ENCODE peak calls at places on chromosome 4, in seven cellular contexts. P is fibroblast of pulmonary artery, G is foreskin fibroblast, Q is fibroblast of mammary gland, E is cardiac fibroblast, J is epithelial cell of esophagus, K is brain microvascular endothelial cell. V is an unnamed sample.

GRCh38 chr4:52712172-52712990 is 38.8 kb downstream of the ERVMER34-1 start:
- DNase-seq in P (peak), G (peak), Q (peak), E (peak), J (peak), K (peak), V (peak)

GRCh38 chr4:55866973-55867574 is 13.6 kb downstream of the EXOC1 start:
- DNase-seq in P (peak), G (peak), Q (peak), E (peak), J (peak), K (peak), V (peak)

GRCh38 chr4:102139132-102139573 is 206.1 kb downstream of the SLC39A8 start:
- DNase-seq in P (peak), G (no peak), Q (peak), E (peak), J (peak), K (peak), V (peak)

GRCh38 chr4:77921701-77922100 is 59.1 kb downstream of the MRPL1 start:
- DNase-seq in P (peak), G (peak), Q (peak), E (peak), J (peak), K (peak), V (peak)

GRCh38 chr4:780730-781492 is 45.0 kb downstream of the CPLX1 start:
- DNase-seq in P (no peak), G (no peak), Q (no peak), E (no peak), J (no peak), K (no peak), V (no peak)

GRCh38 chr4:27007507-27007906 is 146.9 kb downstream of the STIM2 start:
- DNase-seq in P (peak), G (peak), Q (peak), E (peak), J (no peak), K (no peak), V (no peak)

GRCh38 chr4:45100936-45101818 is 374.8 kb upstream of the GNPDA2 start:
- DNase-seq in P (no peak), G (no peak), Q (no peak), E (no peak), J (no peak), K (no peak), V (peak)

GRCh38 chr4:169852481-169852880 is 94.7 kb upstream of the HPF1 start:
- DNase-seq in P (no peak), G (no peak), Q (no peak), E (no peak), J (no peak), K (no peak), V (no peak)

GRCh38 chr4:128288689-128289106 is 1.1 kb upstream of the PGRMC2 start:
- DNase-seq in P (peak), G (no peak), Q (peak), E (peak), J (peak), K (peak), V (no peak)

GRCh38 chr4:128163177-128164117 is 102.3 kb downstream of the LARP1B start:
- DNase-seq in P (peak), G (peak), Q (peak), E (peak), J (peak), K (no peak), V (peak)

GRCh38 chr4:1505511-1506451 is 99.5 kb upstream of the NKX1-1 start:
- DNase-seq in P (no peak), G (no peak), Q (no peak), E (no peak), J (no peak), K (no peak), V (no peak)

GRCh38 chr4:163335384-163335783 is 3.0 kb upstream of the NPY1R start:
- DNase-seq in P (no peak), G (no peak), Q (no peak), E (no peak), J (no peak), K (no peak), V (no peak)

GRCh38 chr4:6242271-6243029 is 27.2 kb upstream of the WFS1 start:
- DNase-seq in P (no peak), G (no peak), Q (no peak), E (no peak), J (no peak), K (no peak), V (no peak)

GRCh38 chr4:128980816-128981326 is 112.5 kb downstream of the SCLT1 start:
- DNase-seq in P (no peak), G (no peak), Q (no peak), E (no peak), J (no peak), K (no peak), V (no peak)

GRCh38 chr4:138460477-138460876 is 218.3 kb upstream of the SLC7A11 start:
- DNase-seq in P (no peak), G (no peak), Q (no peak), E (no peak), J (no peak), K (no peak), V (no peak)

GRCh38 chr4:142563682-142564291 is 282.3 kb downstream of the INPP4B start:
- DNase-seq in P (peak), G (no peak), Q (peak), E (peak), J (peak), K (peak), V (no peak)

GRCh38 chr4:73870260-73870659 is 1.1 kb downstream of the CXCL1 start:
- DNase-seq in P (peak), G (no peak), Q (peak), E (peak), J (peak), K (no peak), V (no peak)

GRCh38 chr4:186658657-186659056 is 65.0 kb downstream of the FAT1 start:
- DNase-seq in P (no peak), G (no peak), Q (no peak), E (no peak), J (no peak), K (no peak), V (no peak)

GRCh38 chr4:93749351-93749761 is 79.2 kb upstream of the ATOH1 start:
- DNase-seq in P (no peak), G (no peak), Q (no peak), E (no peak), J (no peak), K (no peak), V (no peak)
- H3K4me3 ChIP-seq in P (no peak), G (no peak), Q (no peak), E (no peak), J (no peak), K (no peak), V (no peak)

GRCh38 chr4:8641256-8641655 is 48.7 kb downstream of the CPZ start:
- DNase-seq in P (no peak), G (no peak), Q (no peak), E (no peak), J (no peak), K (no peak), V (no peak)
- TF ChIP-seq CTCF in P (no peak), G (no peak), Q (no peak), E (no peak), J (no peak), K (no peak), V (no peak)

GRCh38 chr4:3043272-3044020 is 30.9 kb downstream of the HTT-AS start:
- DNase-seq in P (no peak), G (no peak), Q (no peak), E (no peak), J (no peak), K (no peak), V (no peak)

GRCh38 chr4:3039706-3040366 is 34.5 kb downstream of the HTT-AS start:
- DNase-seq in P (no peak), G (no peak), Q (no peak), E (no peak), J (no peak), K (no peak), V (no peak)

GRCh38 chr4:3040447-3041191 is 33.7 kb downstream of the HTT-AS start:
- DNase-seq in P (no peak), G (no peak), Q (no peak), E (no peak), J (no peak), K (no peak), V (no peak)

GRCh38 chr4:3041192-3042142 is 32.9 kb downstream of the HTT-AS start:
- DNase-seq in P (no peak), G (peak), Q (peak), E (peak), J (peak), K (peak), V (no peak)

GRCh38 chr4:3042226-3042625 is 32.1 kb downstream of the HTT-AS start:
- DNase-seq in P (no peak), G (no peak), Q (no peak), E (no peak), J (no peak), K (no peak), V (no peak)
- H3K4me3 ChIP-seq in P (no peak), G (peak), Q (peak), E (no peak), J (no peak), K (peak), V (no peak)

DNA sequence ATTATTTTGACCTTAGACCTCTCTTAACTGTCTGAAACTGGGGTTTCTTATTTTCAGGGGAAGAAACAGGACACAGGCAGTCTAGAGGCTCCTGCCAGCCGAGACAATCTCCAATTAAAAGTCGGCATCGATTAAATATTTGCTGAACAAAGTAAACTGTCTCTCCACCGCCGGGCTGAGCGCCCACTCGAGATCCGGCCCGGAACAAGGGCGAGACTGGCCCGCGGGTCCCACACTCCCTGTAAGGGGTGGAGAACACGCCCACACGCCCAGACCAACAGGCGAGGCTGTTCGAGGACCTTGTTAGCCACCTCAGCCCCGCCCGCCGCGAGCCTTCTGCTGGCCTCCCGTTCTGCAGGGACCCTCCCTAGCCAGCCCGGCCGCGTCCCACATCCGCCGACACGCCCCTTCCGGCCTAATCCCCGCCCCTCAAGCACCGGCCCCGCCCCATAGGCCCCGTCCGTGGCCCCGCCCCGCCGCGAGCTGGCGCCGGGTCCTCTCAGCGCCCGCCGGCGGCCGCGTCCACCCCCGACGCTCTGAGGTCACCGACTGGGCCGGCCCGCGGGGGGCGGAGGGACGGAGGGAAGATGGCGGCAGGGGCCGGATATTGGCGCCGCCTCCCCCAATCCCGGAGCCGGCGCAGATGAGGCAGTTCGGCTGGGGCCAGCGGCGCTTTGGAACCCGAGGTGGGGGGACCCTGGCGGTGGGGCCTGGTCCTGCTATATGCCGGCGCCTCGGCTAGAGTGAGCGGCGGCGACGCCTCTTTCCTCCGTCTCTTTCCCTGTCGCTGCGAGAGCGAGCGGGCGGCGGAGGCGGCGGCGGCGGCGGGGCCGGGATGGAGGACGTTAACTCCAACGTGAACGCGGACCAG is at the start of gene SLAIN2:
- DNase-seq in P (peak), G (peak), Q (peak), E (peak), J (peak), K (peak), V (peak)
- TF ChIP-seq CTCF in P (peak), G (peak), Q (peak), E (peak), J (peak), K (peak), V (peak)

GRCh38 chr4:67886281-67886680 is 2.5 kb upstream of the TMPRSS11D start:
- DNase-seq in P (peak), G (no peak), Q (peak), E (peak), J (peak), K (peak), V (no peak)
- H3K4me3 ChIP-seq in P (no peak), G (no peak), Q (no peak), E (no peak), J (no peak), K (no peak), V (no peak)

GRCh38 chr4:147547314-147548056 is 66.6 kb downstream of the EDNRA start:
- DNase-seq in P (peak), G (peak), Q (peak), E (peak), J (peak), K (peak), V (peak)

GRCh38 chr4:147539959-147540358 is 59.1 kb downstream of the EDNRA start:
- DNase-seq in P (no peak), G (no peak), Q (no peak), E (no peak), J (no peak), K (no peak), V (no peak)

GRCh38 chr4:147542229-147542990 is 61.5 kb downstream of the EDNRA start:
- DNase-seq in P (no peak), G (no peak), Q (peak), E (no peak), J (peak), K (no peak), V (no peak)

GRCh38 chr4:147546341-147546740 is 65.4 kb downstream of the EDNRA start:
- DNase-seq in P (peak), G (peak), Q (peak), E (peak), J (peak), K (peak), V (peak)

DNA sequence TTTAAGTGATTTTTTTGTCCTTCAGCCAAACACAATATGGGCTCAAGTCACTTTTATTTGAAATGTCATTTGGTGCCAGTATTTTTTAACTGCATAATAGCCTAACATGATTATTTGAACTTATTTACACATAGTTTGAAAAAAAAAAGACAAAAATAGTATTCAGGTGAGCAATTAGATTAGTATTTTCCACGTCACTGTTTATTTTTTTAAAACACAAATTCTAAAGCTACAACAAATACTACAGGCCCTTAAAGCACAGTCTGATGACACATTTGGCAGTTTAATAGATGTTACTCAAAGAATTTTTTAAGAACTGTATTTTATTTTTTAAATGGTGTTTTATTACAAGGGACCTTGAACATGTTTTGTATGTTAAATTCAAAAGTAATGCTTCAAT is 62.1 kb downstream of the EDNRA start:
- DNase-seq in P (no peak), G (no peak), Q (peak), E (peak), J (peak), K (no peak), V (no peak)
- TF ChIP-seq CTCF in P (no peak), G (no peak), Q (no peak), E (no peak), J (no peak), K (no peak), V (no peak)

DNA sequence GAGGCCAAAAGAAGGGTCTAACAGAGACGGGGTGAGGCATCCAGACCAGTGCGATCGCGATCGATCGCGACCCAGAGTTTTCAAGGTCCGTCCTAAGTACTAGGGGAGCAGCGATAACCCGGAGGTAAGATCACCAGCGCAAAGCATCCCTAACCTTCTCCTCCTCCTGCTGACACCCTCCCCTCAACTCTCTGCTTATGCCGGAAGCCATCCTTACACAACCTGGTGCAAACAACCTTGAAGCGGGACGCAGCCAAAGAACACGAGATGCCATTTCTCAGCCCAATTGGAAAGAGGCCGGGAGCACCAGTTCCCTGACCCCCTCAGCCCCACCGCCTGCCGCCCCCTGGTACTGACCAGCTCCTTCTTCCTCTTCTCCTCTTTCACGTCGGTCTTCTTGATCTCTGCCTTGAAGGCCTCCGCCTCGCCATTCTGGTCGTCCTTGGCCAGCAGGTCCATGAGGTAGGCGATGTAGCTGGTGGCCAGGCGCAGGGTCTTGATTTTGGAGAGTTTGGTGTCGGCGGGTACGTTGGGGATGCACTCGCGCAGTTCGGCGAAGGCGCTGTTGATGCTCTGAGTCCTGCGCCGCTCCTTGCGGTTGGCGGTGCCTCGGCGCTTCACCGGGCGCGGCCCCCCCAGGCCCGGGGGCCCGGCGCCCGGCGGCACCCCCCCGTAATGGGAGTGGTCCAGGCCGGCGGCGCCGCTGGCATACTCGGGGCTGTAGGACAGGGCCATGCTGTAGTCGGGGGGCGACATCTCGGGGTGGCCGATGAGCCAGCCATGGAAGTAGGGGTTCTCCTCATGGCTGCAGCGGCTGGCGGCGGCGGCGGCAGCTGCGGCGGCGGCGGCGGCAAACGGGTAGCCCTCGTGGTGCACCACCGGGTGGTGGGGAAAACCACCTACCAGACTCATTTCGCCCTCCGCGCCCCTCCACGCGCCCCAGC is 1.4 kb downstream of the HAND2 start:
- DNase-seq in P (peak), G (no peak), Q (peak), E (peak), J (no peak), K (no peak), V (no peak)
- H3K4me3 ChIP-seq in P (peak), G (peak), Q (peak), E (peak), J (no peak), K (no peak), V (peak)

DNA sequence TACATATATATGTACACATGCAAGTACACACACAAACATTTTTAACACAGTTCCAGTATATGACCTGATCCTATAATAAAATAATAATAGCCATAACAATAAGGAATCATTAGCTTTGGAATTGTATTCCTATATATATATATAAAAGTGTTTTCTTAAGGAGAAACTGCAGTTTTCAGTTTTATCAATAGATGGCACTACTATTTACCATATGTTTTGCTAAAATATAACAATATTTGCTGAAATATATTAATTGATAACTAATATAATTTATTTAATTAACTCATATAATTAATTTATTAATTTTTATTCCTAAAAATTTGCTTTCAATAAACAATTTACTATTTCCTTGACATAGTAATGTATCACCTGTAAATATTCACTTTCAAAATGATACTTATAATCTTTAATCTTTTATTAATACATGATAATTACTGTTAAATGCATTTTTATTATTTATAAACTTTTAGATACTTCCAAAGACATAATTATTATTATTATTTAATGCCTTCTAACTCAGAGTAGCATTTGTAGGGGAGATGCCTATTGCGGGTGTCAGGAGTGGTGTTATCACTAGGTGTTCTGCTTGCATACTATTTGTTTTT is 599.5 kb downstream of the FSTL5 start:
- DNase-seq in P (peak), G (no peak), Q (peak), E (peak), J (peak), K (no peak), V (peak)
- TF ChIP-seq CTCF in P (peak), G (no peak), Q (peak), E (no peak), J (peak), K (peak), V (no peak)

GRCh38 chr4:104493071-104493831 is 1.4 kb downstream of the CXXC4 start:
- DNase-seq in P (no peak), G (no peak), Q (no peak), E (no peak), J (no peak), K (no peak), V (no peak)

GRCh38 chr4:104494822-104495559 is at the start of gene CXXC4:
- DNase-seq in P (peak), G (no peak), Q (peak), E (peak), J (peak), K (peak), V (peak)

GRCh38 chr4:104491826-104492771 is 2.6 kb downstream of the CXXC4 start:
- DNase-seq in P (peak), G (no peak), Q (no peak), E (no peak), J (peak), K (no peak), V (no peak)

GRCh38 chr4:104491396-104491821 is 3.3 kb downstream of the CXXC4 start:
- DNase-seq in P (peak), G (no peak), Q (peak), E (peak), J (peak), K (no peak), V (no peak)

DNA sequence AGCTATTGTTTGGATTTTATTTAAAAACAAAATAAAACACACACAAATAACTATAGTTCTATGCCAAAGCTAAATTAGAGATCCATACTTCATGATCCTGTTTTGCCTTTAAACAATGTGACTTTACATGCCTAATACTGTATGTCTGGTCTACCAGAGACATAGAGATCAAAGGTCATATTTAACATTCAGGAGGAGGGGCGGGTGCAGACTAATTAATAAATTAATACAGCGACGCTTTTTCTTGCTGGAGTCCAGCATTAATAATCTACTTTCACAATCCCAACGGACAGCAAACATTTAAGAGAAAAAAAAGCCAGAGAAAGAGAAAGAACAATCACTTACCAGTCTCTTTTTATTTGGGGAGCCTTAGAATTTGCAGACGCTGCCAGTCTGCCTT is 533 bp downstream of the CXXC4 start:
- DNase-seq in P (peak), G (no peak), Q (no peak), E (no peak), J (no peak), K (no peak), V (no peak)
- H3K4me3 ChIP-seq in P (peak), G (no peak), Q (no peak), E (peak), J (peak), K (peak), V (peak)

V was measured in astrocyte of the cerebellum.